ENCODE peak calls at places on chromosomes 6 and 20, in four cellular contexts. Q, A, J and F are unnamed samples.

GRCh38 chr6:6497541-6497940 is 91.0 kb upstream of the LY86 start:
- DNase-seq in J (no peak), Q (no peak), A (no peak), F (no peak)

GRCh38 chr6:151440930-151441329 is 11.0 kb downstream of the RMND1 start:
- DNase-seq in Q (no peak), A (no peak), J (no peak), F (no peak)

GRCh38 chr6:157449610-157450009 is 68.6 kb downstream of the ZDHHC14 start:
- DNase-seq in Q (no peak), J (no peak), A (no peak), F (no peak)

GRCh38 chr6:163356324-163356723 is 58.2 kb upstream of the QKI start:
- DNase-seq in J (peak; percentile 84), A (peak; percentile 35), Q (peak; percentile 67), F (no peak)

GRCh38 chr6:18148304-18149025 is 6.4 kb downstream of the TPMT start:
- DNase-seq in A (peak; percentile 85), Q (peak; percentile 89), J (no peak), F (no peak)

GRCh38 chr6:98067375-98067774 is 767.0 kb upstream of the POU3F2 start:
- DNase-seq in A (no peak), Q (no peak), J (no peak), F (no peak)

GRCh38 chr20:59835448-59836395 is 97.7 kb downstream of the SYCP2 start:
- DNase-seq in Q (peak; percentile 91), A (peak; percentile 25), J (peak; percentile 63), F (no peak)

GRCh38 chr20:18984238-18985200 is 170.9 kb downstream of the SCP2D1 start:
- DNase-seq in Q (peak; percentile 38), A (no peak), J (no peak), F (peak; percentile 40)

GRCh38 chr6:158284340-158285210 is 27.7 kb upstream of the TULP4 start:
- DNase-seq in Q (no peak), J (no peak), A (peak; percentile 65), F (no peak)

GRCh38 chr6:108556864-108557493 is 3.7 kb upstream of the FOXO3 start:
- DNase-seq in Q (peak; percentile 9), A (no peak), J (no peak), F (no peak)

GRCh38 chr6:118876201-118876600 is 17.8 kb upstream of the ASF1A start:
- DNase-seq in A (peak; percentile 10), Q (peak; percentile 85), J (no peak), F (no peak)

GRCh38 chr6:159953091-159953581 is 15.7 kb upstream of the IGF2R start:
- DNase-seq in J (peak; percentile 67), A (peak; percentile 58), Q (no peak), F (no peak)

GRCh38 chr6:87066449-87067288 is 28.2 kb downstream of the CGA start:
- DNase-seq in Q (peak; percentile 56), A (peak; percentile 43), J (peak; percentile 34), F (peak; percentile 44)

GRCh38 chr6:117188627-117189201 is 76.6 kb upstream of the VGLL2 start:
- DNase-seq in J (no peak), A (no peak), Q (peak; percentile 28), F (no peak)

GRCh38 chr6:166862287-166862977 is 93.9 kb downstream of the RNASET2 start:
- DNase-seq in A (no peak), Q (no peak), J (peak; percentile 39), F (peak; percentile 42)

GRCh38 chr6:26199773-26200728 is 112.8 kb downstream of the HFE start:
- DNase-seq in J (no peak), A (no peak), Q (peak; percentile 41), F (no peak)

GRCh38 chr20:14518648-14519047 is 181.2 kb upstream of the FLRT3 start:
- DNase-seq in A (no peak), Q (no peak), J (no peak), F (no peak)

GRCh38 chr6:80003841-80004198 is 629 bp upstream of the TTK start:
- DNase-seq in Q (no peak), A (no peak), J (peak; percentile 26), F (peak; percentile 6)

GRCh38 chr6:43040542-43041257 is 13.0 kb downstream of the CUL7 start:
- DNase-seq in J (no peak), A (no peak), Q (no peak), F (no peak)

GRCh38 chr20:41697861-41698559 is 79.8 kb upstream of the CHD6 start:
- DNase-seq in J (no peak), Q (peak; percentile 70), A (no peak), F (peak; percentile 20)

GRCh38 chr6:32982702-32983492 is 14.5 kb downstream of the BRD2 start:
- DNase-seq in Q (no peak), J (no peak), A (no peak), F (no peak)

GRCh38 chr6:140043762-140044378 is 669.4 kb upstream of the CITED2 start:
- DNase-seq in J (no peak), A (no peak), Q (peak; percentile 77), F (no peak)

GRCh38 chr20:48470141-48470540 is 357.7 kb downstream of the PREX1 start:
- DNase-seq in J (no peak), Q (no peak), A (no peak), F (no peak)

GRCh38 chr6:64861039-64861651 is 845.9 kb downstream of the EYS start:
- DNase-seq in J (no peak), Q (no peak), A (no peak), F (no peak)

GRCh38 chr6:139582956-139583355 is 208.5 kb upstream of the CITED2 start:
- DNase-seq in A (no peak), Q (no peak), J (no peak), F (no peak)

GRCh38 chr6:34610819-34611477 is 54.8 kb upstream of the SPDEF start:
- DNase-seq in J (no peak), A (peak; percentile 50), Q (peak; percentile 94), F (no peak)

GRCh38 chr20:53897884-53898557 is 172.4 kb downstream of the BCAS1 start:
- DNase-seq in Q (no peak), J (no peak), A (no peak), F (no peak)

GRCh38 chr6:15551798-15552197 is 111.0 kb downstream of the DTNBP1 start:
- DNase-seq in J (no peak), Q (no peak), A (no peak), F (no peak)

GRCh38 chr20:56665806-56666205 is 36.7 kb downstream of the TFAP2C start:
- DNase-seq in J (no peak), A (no peak), Q (no peak), F (no peak)

GRCh38 chr20:58514321-58515239 is 619 bp downstream of the APCDD1L start:
- DNase-seq in Q (no peak), A (peak; percentile 2), J (no peak), F (no peak)